ENCODE peak calls at places on chromosomes 7 and 10, in four cellular contexts. X, K, B and S are unnamed samples.

GRCh38 chr7:29331163-29331562 is 136.6 kb downstream of the CHN2 start:
- DNase-seq in X (no peak), K (no peak), B (no peak), S (no peak)

GRCh38 chr7:152336754-152337368 is 98.9 kb downstream of the KMT2C start:
- DNase-seq in X (peak; percentile 73), K (peak; percentile 6), B (no peak), S (no peak)

GRCh38 chr10:78312197-78313046 is 278.8 kb downstream of the RPS24 start:
- DNase-seq in X (no peak), K (no peak), B (no peak), S (no peak)

GRCh38 chr10:11335167-11335652 is 276.2 kb downstream of the USP6NL start:
- DNase-seq in X (no peak), K (no peak), B (no peak), S (peak; percentile 81)

GRCh38 chr10:27713906-27714305 is 31.7 kb downstream of the MKX start:
- DNase-seq in X (no peak), K (no peak), B (no peak), S (no peak)

GRCh38 chr10:82150123-82150900 is 275.3 kb downstream of the NRG3 start:
- DNase-seq in X (peak; percentile 88), K (peak; percentile 63), B (no peak), S (no peak)

GRCh38 chr10:103512166-103512565 is 18.7 kb downstream of the NEURL1 start:
- DNase-seq in X (no peak), K (no peak), B (no peak), S (no peak)

GRCh38 chr10:34633346-34633745 is 181.8 kb downstream of the PARD3 start:
- DNase-seq in X (no peak), K (no peak), B (no peak), S (no peak)

GRCh38 chr10:58473966-58474365 is 38.7 kb upstream of the BICC1 start:
- DNase-seq in X (no peak), K (no peak), B (no peak), S (no peak)

GRCh38 chr10:1377231-1377630 is 321.0 kb downstream of the WDR37 start:
- DNase-seq in X (no peak), K (no peak), B (no peak), S (no peak)

GRCh38 chr7:8480466-8480865 is 47.1 kb downstream of the NXPH1 start:
- DNase-seq in X (no peak), K (no peak), B (no peak), S (no peak)

GRCh38 chr7:35848728-35849127 is 47.9 kb downstream of the SEPTIN7 start:
- DNase-seq in X (no peak), K (no peak), B (no peak), S (no peak)

GRCh38 chr10:42950606-42951485 is 126.0 kb upstream of the RET start:
- DNase-seq in X (no peak), K (no peak), B (no peak), S (peak; percentile 57)

GRCh38 chr7:24891173-24891787 is 88.7 kb downstream of the OSBPL3 start:
- DNase-seq in X (no peak), K (no peak), B (no peak), S (no peak)

GRCh38 chr7:3425087-3425486 is 124.0 kb downstream of the SDK1 start:
- DNase-seq in X (no peak), K (no peak), B (no peak), S (no peak)

GRCh38 chr10:94069884-94070283 is 76.2 kb downstream of the PLCE1 start:
- DNase-seq in X (no peak), K (no peak), B (no peak), S (no peak)

GRCh38 chr7:81845628-81846259 is 75.9 kb upstream of the HGF start:
- DNase-seq in X (no peak), K (no peak), B (no peak), S (no peak)

GRCh38 chr10:77138541-77138940 is 499.1 kb downstream of the KCNMA1 start:
- DNase-seq in X (no peak), K (no peak), B (no peak), S (no peak)

GRCh38 chr10:3654496-3654895 is 130.5 kb downstream of the KLF6 start:
- DNase-seq in X (no peak), K (no peak), B (no peak), S (no peak)

GRCh38 chr7:44291066-44291732 is 34.2 kb downstream of the CAMK2B start:
- DNase-seq in X (no peak), K (no peak), B (peak; percentile 85), S (peak; percentile 86)

GRCh38 chr7:46146454-46147255 is 225.6 kb upstream of the IGFBP3 start:
- DNase-seq in X (no peak), K (no peak), B (peak; percentile 24), S (no peak)

GRCh38 chr10:121880842-121881423 is 46.9 kb downstream of the ATE1 start:
- DNase-seq in X (no peak), K (no peak), B (no peak), S (no peak)

GRCh38 chr10:1036341-1036791 is 10.7 kb upstream of the IDI2 start:
- DNase-seq in X (no peak), K (no peak), B (no peak), S (no peak)

GRCh38 chr7:130904031-130904757 is 170.2 kb upstream of the KLF14 start:
- DNase-seq in X (no peak), K (no peak), B (no peak), S (no peak)

GRCh38 chr7:86407291-86407690 is 236.4 kb upstream of the GRM3 start:
- DNase-seq in X (no peak), K (peak; percentile 1), B (no peak), S (no peak)

GRCh38 chr7:2689951-2690705 is 2.1 kb downstream of the AMZ1 start:
- DNase-seq in X (no peak), K (no peak), B (no peak), S (no peak)

GRCh38 chr7:33778195-33778594 is 127.1 kb upstream of the BMPER start:
- DNase-seq in X (no peak), K (no peak), B (no peak), S (no peak)

GRCh38 chr10:62915192-62915591 is 99.0 kb upstream of the EGR2 start:
- DNase-seq in X (no peak), K (no peak), B (no peak), S (no peak)

GRCh38 chr7:44761207-44762161 is 12.8 kb downstream of the ZMIZ2 start:
- DNase-seq in X (peak; percentile 46), K (no peak), B (peak; percentile 73), S (no peak)

DNA sequence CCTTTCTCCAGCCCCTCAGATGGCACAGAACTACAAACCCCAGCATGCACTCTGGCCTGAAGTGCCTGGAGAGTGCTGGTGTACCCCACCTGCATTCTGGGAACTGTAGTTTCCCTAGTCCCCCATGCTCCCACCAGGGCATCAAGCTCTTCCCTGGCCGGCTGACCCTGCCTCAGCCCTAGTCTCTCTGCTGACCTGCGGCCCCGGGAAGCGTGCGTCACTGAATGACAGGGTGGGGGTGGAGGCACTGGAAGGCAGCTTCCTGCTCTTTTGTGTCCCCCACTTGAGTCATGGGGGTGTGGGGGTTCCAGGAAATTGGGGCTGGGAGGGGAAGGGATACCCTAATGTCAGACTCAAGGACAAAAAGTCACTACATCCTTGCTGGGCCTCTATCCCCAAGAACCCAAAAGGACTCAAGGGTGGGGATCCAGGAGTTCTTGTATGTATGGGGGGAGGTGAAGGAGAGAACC is 2.1 kb downstream of the NOS3 start:
- DNase-seq in X (peak; percentile 93), K (peak; percentile 85), B (peak; percentile 43), S (no peak)
- H3K27me3 ChIP-seq in X (no peaks in the 10 kb centered on the region), K (no peaks in the 10 kb centered on the region), B (no peaks in the 10 kb centered on the region), S (peaks cover 24% of the 10 kb centered on the region)

GRCh38 chr10:50229460-50229859 is 21.9 kb downstream of the ASAH2 start:
- DNase-seq in X (no peak), K (no peak), B (no peak), S (no peak)
- H3K27me3 ChIP-seq in X (no peaks in the 10 kb centered on the region), K (peaks cover 21% of the 10 kb centered on the region), B (peaks cover 18% of the 10 kb centered on the region), S (no peaks in the 10 kb centered on the region)

GRCh38 chr10:83863283-83863966 is 275.9 kb upstream of the GHITM start:
- DNase-seq in X (no peak), K (no peak), B (no peak), S (no peak)

GRCh38 chr10:83862723-83863122 is 276.6 kb upstream of the GHITM start:
- DNase-seq in X (no peak), K (no peak), B (no peak), S (no peak)
- H3K27me3 ChIP-seq in X (no peaks in the 10 kb centered on the region), K (no peaks in the 10 kb centered on the region), B (no peaks in the 10 kb centered on the region), S (no peaks in the 10 kb centered on the region)

DNA sequence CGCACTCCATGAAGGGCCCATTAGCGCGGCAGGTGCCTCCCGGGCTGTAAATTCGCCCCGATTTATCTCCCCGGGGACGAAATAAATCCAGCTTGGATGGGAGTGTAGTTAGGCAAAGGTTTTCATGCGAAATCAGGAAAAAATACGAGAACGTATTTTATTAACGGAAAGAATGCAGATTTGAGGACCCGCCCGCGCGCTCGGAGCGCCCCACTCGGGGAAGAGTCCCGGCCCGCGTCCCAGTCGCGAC is 257 bp upstream of the NKX6-2 start:
- DNase-seq in X (no peak), K (no peak), B (no peak), S (no peak)
- H3K27me3 ChIP-seq in X (peaks cover 89% of the 10 kb centered on the region), K (peaks cover 68% of the 10 kb centered on the region), B (peaks cover 83% of the 10 kb centered on the region), S (peaks cover 64% of the 10 kb centered on the region)

GRCh38 chr7:141073641-141074161 is at the start of gene TMEM178B:
- DNase-seq in X (peak; percentile 68), K (peak; percentile 35), B (no peak), S (peak; percentile 65)

GRCh38 chr7:141072548-141073172 is 1.2 kb upstream of the TMEM178B start:
- DNase-seq in X (peak; percentile 70), K (peak; percentile 48), B (peak; percentile 51), S (no peak)

GRCh38 chr7:141074162-141074989 is 512 bp downstream of the TMEM178B start:
- DNase-seq in X (peak; percentile 62), K (peak; percentile 48), B (no peak), S (no peak)

GRCh38 chr7:141071855-141072547 is 1.9 kb upstream of the TMEM178B start:
- DNase-seq in X (peak; percentile 68), K (peak; percentile 26), B (no peak), S (peak; percentile 36)

DNA sequence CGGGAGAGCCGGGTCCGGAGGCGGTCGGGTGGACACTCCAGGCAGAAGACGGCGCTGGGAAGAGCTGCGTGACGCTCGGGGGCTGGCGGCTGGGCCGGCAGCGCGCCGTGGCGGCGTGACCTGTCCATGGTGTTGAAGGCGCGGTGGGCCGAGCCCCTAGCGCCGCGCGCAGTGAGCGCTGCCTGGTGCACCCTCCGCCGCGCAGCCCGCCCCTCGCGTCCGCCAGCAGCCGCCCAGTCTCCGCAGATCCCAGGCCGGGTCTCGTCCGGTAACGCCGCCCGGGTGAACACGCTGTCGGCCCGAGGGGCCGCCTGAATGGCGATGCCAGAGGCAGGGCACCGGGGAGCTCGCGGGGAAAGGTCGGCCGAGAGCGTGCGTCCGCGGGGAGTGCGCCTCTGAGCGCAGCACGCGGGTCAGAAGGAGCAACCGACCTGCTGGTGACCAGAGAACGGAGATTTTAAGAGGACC is 657 bp upstream of the TMEM178B start:
- DNase-seq in X (peak; percentile 78), K (peak; percentile 77), B (peak; percentile 33), S (no peak)
- H3K27me3 ChIP-seq in X (peaks cover 37% of the 10 kb centered on the region), K (peaks cover 65% of the 10 kb centered on the region), B (peaks cover 95% of the 10 kb centered on the region), S (peaks cover 96% of the 10 kb centered on the region)

GRCh38 chr10:68196707-68197106 is 35.2 kb downstream of the ATOH7 start:
- DNase-seq in X (no peak), K (no peak), B (no peak), S (no peak)
- H3K27me3 ChIP-seq in X (no peaks in the 10 kb centered on the region), K (peaks cover 9% of the 10 kb centered on the region), B (peaks cover 32% of the 10 kb centered on the region), S (peaks cover 18% of the 10 kb centered on the region)